ENCODE peak calls at places on chromosomes 5 and 9, in seven cellular contexts. One of them, this sample, is unnamed.

GRCh38 chr5:135564305-135564704 is 14.5 kb downstream of the CXCL14 start:
- DNase-seq in H1: no peak
- DNase-seq in GM12892: no peak
- DNase-seq in K562: no peak
- DNase-seq in SK-N-SH: no peak
- DNase-seq in GM12878: no peak
- DNase-seq in HepG2: no peak
- DNase-seq in this sample: no peak

GRCh38 chr9:35481347-35481975 is 8.4 kb upstream of the RUSC2 start:
- DNase-seq in GM12892: no peak
- DNase-seq in GM12878: no peak
- DNase-seq in HepG2: peak
- DNase-seq in K562: peak
- DNase-seq in H1: no peak
- DNase-seq in SK-N-SH: peak
- DNase-seq in this sample: no peak

GRCh38 chr9:25742241-25742640 is 64.0 kb upstream of the TUSC1 start:
- DNase-seq in GM12892: no peak
- DNase-seq in GM12878: no peak
- DNase-seq in HepG2: peak
- DNase-seq in SK-N-SH: no peak
- DNase-seq in K562: no peak
- DNase-seq in H1: no peak
- DNase-seq in this sample: no peak

GRCh38 chr5:81010636-81011035 is 50.5 kb downstream of the RASGRF2 start:
- DNase-seq in SK-N-SH: no peak
- DNase-seq in HepG2: no peak
- DNase-seq in GM12892: no peak
- DNase-seq in GM12878: no peak
- DNase-seq in K562: no peak
- DNase-seq in H1: no peak
- DNase-seq in this sample: no peak

GRCh38 chr9:106035810-106036209 is 341.5 kb downstream of the TMEM38B start:
- DNase-seq in GM12892: no peak
- DNase-seq in K562: no peak
- DNase-seq in H1: no peak
- DNase-seq in HepG2: no peak
- DNase-seq in SK-N-SH: no peak
- DNase-seq in GM12878: no peak
- DNase-seq in this sample: no peak

GRCh38 chr9:112037281-112038016 is 137.6 kb downstream of the SUSD1 start:
- DNase-seq in K562: no peak
- DNase-seq in HepG2: no peak
- DNase-seq in H1: no peak
- DNase-seq in GM12892: no peak
- DNase-seq in GM12878: peak
- DNase-seq in SK-N-SH: no peak
- DNase-seq in this sample: no peak

GRCh38 chr5:89457411-89458329 is 574.7 kb upstream of the MEF2C start:
- DNase-seq in HepG2: no peak
- DNase-seq in GM12892: no peak
- DNase-seq in SK-N-SH: no peak
- DNase-seq in H1: no peak
- DNase-seq in K562: no peak
- DNase-seq in GM12878: no peak
- DNase-seq in this sample: no peak

GRCh38 chr5:32990593-32991415 is 279.7 kb downstream of the NPR3 start:
- DNase-seq in GM12892: no peak
- DNase-seq in SK-N-SH: no peak
- DNase-seq in HepG2: no peak
- DNase-seq in H1: no peak
- DNase-seq in K562: no peak
- DNase-seq in GM12878: no peak
- DNase-seq in this sample: no peak

GRCh38 chr5:13664377-13664776 is 280.1 kb downstream of the DNAH5 start:
- DNase-seq in H1: no peak
- DNase-seq in GM12892: no peak
- DNase-seq in SK-N-SH: no peak
- DNase-seq in GM12878: no peak
- DNase-seq in HepG2: no peak
- DNase-seq in K562: no peak
- DNase-seq in this sample: no peak

GRCh38 chr9:134726026-134726721 is 84.6 kb downstream of the COL5A1 start:
- DNase-seq in GM12878: no peak
- DNase-seq in H1: no peak
- DNase-seq in GM12892: no peak
- DNase-seq in K562: no peak
- DNase-seq in HepG2: no peak
- DNase-seq in SK-N-SH: no peak
- DNase-seq in this sample: no peak

GRCh38 chr9:4293293-4293931 is 6.5 kb downstream of the GLIS3 start:
- DNase-seq in GM12892: no peak
- DNase-seq in K562: no peak
- DNase-seq in HepG2: no peak
- DNase-seq in GM12878: no peak
- DNase-seq in H1: no peak
- DNase-seq in SK-N-SH: no peak
- DNase-seq in this sample: no peak

GRCh38 chr9:5529683-5530221 is 19.4 kb downstream of the PDCD1LG2 start:
- DNase-seq in HepG2: no peak
- DNase-seq in K562: no peak
- DNase-seq in H1: no peak
- DNase-seq in SK-N-SH: no peak
- DNase-seq in GM12878: peak
- DNase-seq in GM12892: no peak
- DNase-seq in this sample: no peak

GRCh38 chr5:126864042-126864688 is 87.2 kb downstream of the LMNB1 start:
- DNase-seq in GM12892: no peak
- DNase-seq in H1: no peak
- DNase-seq in GM12878: no peak
- DNase-seq in HepG2: no peak
- DNase-seq in K562: peak
- DNase-seq in SK-N-SH: peak
- DNase-seq in this sample: no peak

DNA sequence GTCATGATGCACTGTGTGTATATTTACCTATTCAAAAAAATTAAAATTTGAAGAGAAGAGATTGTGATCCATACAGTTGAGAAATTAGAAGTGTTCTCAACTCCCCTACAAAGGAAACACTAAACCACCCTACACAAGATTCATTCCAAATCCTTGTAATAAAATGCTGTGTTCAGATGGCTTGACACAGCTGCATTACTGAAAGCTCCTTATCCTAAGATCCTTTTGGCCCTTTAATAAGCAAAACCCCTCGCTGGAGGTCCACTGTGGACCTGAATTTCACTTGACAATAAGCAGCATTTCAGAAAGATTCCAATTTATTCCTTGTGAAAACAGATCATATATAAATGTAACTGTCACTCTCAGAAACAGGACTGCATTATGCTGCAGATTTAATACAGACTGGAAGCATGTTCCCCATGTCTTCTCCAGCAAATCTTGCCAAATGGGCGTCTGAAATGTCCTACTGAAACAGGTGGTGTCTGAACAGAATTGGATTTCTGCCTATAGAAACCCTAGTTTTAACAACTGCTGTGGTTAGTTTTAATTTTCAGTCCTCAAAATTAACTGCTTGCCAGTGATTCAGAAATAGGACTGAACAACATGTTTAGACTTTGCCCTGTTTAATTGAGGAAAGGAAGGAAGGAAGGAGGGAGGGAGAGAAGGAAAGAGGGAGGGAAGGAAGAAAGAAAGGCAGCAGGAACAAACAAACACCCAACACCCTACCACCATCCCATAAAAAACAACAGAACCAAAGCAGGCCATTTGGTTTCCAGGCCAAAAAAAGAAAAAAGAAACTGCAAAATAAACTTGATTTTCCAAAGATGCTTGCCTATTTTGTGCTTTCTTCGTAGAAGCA is 179.6 kb downstream of the MLLT3 start:
- DNase-seq in GM12892: no peak
- DNase-seq in GM12878: no peak
- DNase-seq in K562: no peak
- DNase-seq in SK-N-SH: no peak
- DNase-seq in H1: no peak
- DNase-seq in HepG2: no peak
- DNase-seq in this sample: no peak
- TF ChIP-seq TAF1 in GM12892: no peak
- TF ChIP-seq TAF1 in GM12878: no peak
- TF ChIP-seq TAF1 in K562: no peak
- TF ChIP-seq TAF1 in SK-N-SH: no peak
- TF ChIP-seq TAF1 in H1: no peak
- TF ChIP-seq TAF1 in HepG2: no peak
- TF ChIP-seq TAF1 in this sample: no peak

DNA sequence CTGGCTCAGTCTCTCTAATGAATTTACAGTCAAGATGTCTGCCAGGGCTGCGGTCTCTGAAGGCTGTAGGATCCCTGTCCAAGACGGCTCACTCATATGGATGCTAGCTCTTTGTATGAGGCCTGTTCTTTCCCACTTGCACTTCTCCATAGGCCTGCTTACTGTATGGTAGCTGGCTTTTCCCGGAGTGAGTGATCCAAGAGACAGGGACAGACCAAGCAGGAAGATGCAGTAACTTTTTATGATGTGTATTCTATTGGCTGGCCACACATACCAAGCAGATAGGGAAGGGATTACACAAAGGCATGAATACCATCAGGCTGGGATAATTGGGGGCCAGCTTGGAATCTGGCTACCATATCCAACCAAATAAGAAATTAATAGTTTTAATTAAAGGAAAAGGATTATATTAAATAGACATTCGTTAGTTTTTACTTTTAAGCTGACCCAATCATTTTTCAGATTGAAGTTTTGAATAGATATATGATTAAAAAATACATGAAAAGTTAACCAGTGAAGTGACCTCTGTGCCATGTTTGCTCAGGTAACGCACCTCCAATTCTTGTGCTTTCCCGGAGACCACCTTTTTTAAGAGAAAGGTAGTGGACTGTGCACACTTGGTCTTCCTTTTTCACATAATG is 20.6 kb downstream of the NSD1 start:
- DNase-seq in K562: no peak
- DNase-seq in SK-N-SH: no peak
- DNase-seq in GM12878: no peak
- DNase-seq in GM12892: no peak
- DNase-seq in HepG2: no peak
- DNase-seq in H1: no peak
- DNase-seq in this sample: no peak
- TF ChIP-seq TAF1 in K562: no peak
- TF ChIP-seq TAF1 in SK-N-SH: no peak
- TF ChIP-seq TAF1 in GM12878: no peak
- TF ChIP-seq TAF1 in GM12892: no peak
- TF ChIP-seq TAF1 in HepG2: no peak
- TF ChIP-seq TAF1 in H1: no peak
- TF ChIP-seq TAF1 in this sample: no peak

DNA sequence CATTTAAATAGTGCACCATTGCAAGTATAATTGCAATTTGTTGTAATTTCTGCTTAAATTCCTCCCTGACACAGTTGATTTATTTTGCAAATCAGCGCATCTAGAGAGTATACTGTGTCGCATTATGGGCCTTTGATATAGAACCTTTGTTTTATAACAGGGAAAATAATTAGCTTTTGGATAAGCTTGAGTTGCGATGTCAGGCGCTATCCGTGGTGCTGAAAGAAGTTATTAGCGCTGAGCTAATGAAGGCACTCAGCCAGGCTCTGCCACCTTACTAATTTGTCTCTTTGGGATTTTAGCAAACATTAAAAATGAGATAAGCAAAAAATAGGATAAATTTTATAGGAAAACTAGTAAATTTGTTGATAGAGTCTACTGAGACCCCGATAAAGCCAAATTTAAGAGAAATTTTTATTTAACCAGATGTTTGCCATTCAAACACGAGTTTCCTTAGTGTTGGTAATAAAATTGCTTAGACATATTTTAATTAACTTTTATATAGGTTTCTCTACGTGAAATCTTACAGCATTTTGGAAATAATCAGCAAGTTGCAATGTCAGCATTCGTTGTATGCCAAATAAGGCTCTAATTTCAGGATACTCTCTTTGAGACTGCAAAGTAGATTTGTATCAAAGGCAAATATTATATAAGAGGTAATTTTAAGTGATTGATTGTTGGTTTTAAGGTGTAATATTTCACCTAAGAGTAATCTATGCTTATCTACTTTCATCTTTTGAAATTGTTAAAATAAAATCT is 355.5 kb downstream of the TLR4 start:
- DNase-seq in K562: no peak
- DNase-seq in GM12878: no peak
- DNase-seq in GM12892: no peak
- DNase-seq in H1: no peak
- DNase-seq in SK-N-SH: no peak
- DNase-seq in HepG2: peak
- DNase-seq in this sample: no peak
- TF ChIP-seq TAF1 in K562: no peak
- TF ChIP-seq TAF1 in GM12878: no peak
- TF ChIP-seq TAF1 in GM12892: no peak
- TF ChIP-seq TAF1 in H1: no peak
- TF ChIP-seq TAF1 in SK-N-SH: no peak
- TF ChIP-seq TAF1 in HepG2: no peak
- TF ChIP-seq TAF1 in this sample: no peak

GRCh38 chr9:108618906-108619550 is 236.8 kb downstream of the ACTL7B start:
- DNase-seq in HepG2: no peak
- DNase-seq in H1: no peak
- DNase-seq in GM12892: no peak
- DNase-seq in K562: no peak
- DNase-seq in GM12878: no peak
- DNase-seq in SK-N-SH: no peak
- DNase-seq in this sample: no peak

GRCh38 chr9:108621991-108622390 is 233.8 kb downstream of the ACTL7B start:
- DNase-seq in GM12892: no peak
- DNase-seq in SK-N-SH: no peak
- DNase-seq in HepG2: no peak
- DNase-seq in H1: no peak
- DNase-seq in GM12878: no peak
- DNase-seq in K562: no peak
- DNase-seq in this sample: no peak

GRCh38 chr9:108622467-108622866 is 233.3 kb downstream of the ACTL7B start:
- DNase-seq in GM12892: no peak
- DNase-seq in K562: no peak
- DNase-seq in H1: no peak
- DNase-seq in HepG2: no peak
- DNase-seq in GM12878: no peak
- DNase-seq in SK-N-SH: no peak
- DNase-seq in this sample: no peak

GRCh38 chr9:108617661-108618060 is 238.1 kb downstream of the ACTL7B start:
- DNase-seq in GM12892: no peak
- DNase-seq in K562: no peak
- DNase-seq in SK-N-SH: no peak
- DNase-seq in GM12878: no peak
- DNase-seq in H1: no peak
- DNase-seq in HepG2: no peak
- DNase-seq in this sample: no peak

DNA sequence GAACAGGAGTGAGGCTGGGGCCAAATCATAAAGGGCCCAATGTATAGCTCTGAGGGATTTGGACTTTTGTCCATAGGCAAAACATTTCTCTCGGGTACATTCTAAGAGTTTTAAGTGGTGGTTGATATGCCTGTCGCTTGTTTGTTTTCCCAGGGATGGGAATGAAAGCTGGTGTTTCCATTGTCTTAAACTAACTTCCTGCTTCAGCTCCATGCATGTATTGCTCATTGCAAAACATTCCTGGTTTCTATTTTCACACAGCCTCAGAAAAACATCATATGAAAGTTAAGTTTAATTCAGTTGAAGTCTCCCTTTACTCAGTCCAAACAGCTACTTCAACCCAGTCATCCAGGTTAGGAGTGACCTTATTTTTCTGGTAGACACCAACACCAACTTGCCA is 235.0 kb downstream of the ACTL7B start:
- DNase-seq in SK-N-SH: no peak
- DNase-seq in HepG2: no peak
- DNase-seq in K562: no peak
- DNase-seq in GM12878: no peak
- DNase-seq in GM12892: no peak
- DNase-seq in H1: no peak
- DNase-seq in this sample: no peak
- TF ChIP-seq TAF1 in SK-N-SH: no peak
- TF ChIP-seq TAF1 in HepG2: no peak
- TF ChIP-seq TAF1 in K562: no peak
- TF ChIP-seq TAF1 in GM12878: no peak
- TF ChIP-seq TAF1 in GM12892: no peak
- TF ChIP-seq TAF1 in H1: no peak
- TF ChIP-seq TAF1 in this sample: no peak

This sample was measured in GM12891.